ENCODE peak calls at places on chromosome 2, in six cellular contexts. V is AG10803, Z is fibroblast of mammary gland, U is cardiac fibroblast, D is mesothelial cell of epicardium, Q is fibroblast of lung. E is an unnamed sample.

GRCh38 chr2:101770672-101771071 is 73.2 kb downstream of the MAP4K4 start:
- DNase-seq in V (peak), Z (peak), U (peak), D (no peak), Q (peak), E (peak)

GRCh38 chr2:62489162-62489561 is 16.8 kb downstream of the TMEM17 start:
- DNase-seq in V (peak), Z (peak), U (peak), D (no peak), Q (peak), E (peak)

GRCh38 chr2:216987176-216987809 is 127.4 kb upstream of the TNP1 start:
- DNase-seq in V (peak), Z (peak), U (no peak), D (no peak), Q (no peak), E (no peak)

GRCh38 chr2:85659324-85659981 is 8.5 kb downstream of the SFTPB start:
- DNase-seq in V (no peak), Z (no peak), U (no peak), D (no peak), Q (no peak), E (no peak)

GRCh38 chr2:242038166-242038927 is 168.8 kb downstream of the RTP5 start:
- DNase-seq in V (no peak), Z (no peak), U (no peak), D (no peak), Q (no peak), E (no peak)

GRCh38 chr2:62774555-62775366 is 69.2 kb downstream of the EHBP1 start:
- DNase-seq in V (peak), Z (peak), U (peak), D (no peak), Q (peak), E (peak)

GRCh38 chr2:82215212-82215611 is 1910.7 kb upstream of the LRRTM1 start:
- DNase-seq in V (no peak), Z (no peak), U (no peak), D (no peak), Q (no peak), E (no peak)

GRCh38 chr2:66534461-66534860 is 99.5 kb downstream of the MEIS1 start:
- DNase-seq in V (no peak), Z (no peak), U (no peak), D (no peak), Q (peak), E (no peak)

GRCh38 chr2:130834091-130834922 is 2.4 kb upstream of the ARHGEF4 start:
- DNase-seq in V (no peak), Z (peak), U (peak), D (no peak), Q (peak), E (peak)

GRCh38 chr2:39227628-39228412 is 15.9 kb downstream of the CDKL4 start:
- DNase-seq in V (peak), Z (peak), U (peak), D (peak), Q (peak), E (peak)

GRCh38 chr2:241073166-241074064 is 28.7 kb downstream of the MTERF4 start:
- DNase-seq in V (no peak), Z (no peak), U (no peak), D (no peak), Q (no peak), E (no peak)

GRCh38 chr2:70994445-70995226 is at the start of gene TEX261:
- DNase-seq in V (peak), Z (peak), U (peak), D (peak), Q (peak), E (peak)

GRCh38 chr2:235468978-235469694 is 24.7 kb upstream of the AGAP1 start:
- DNase-seq in V (peak), Z (peak), U (peak), D (no peak), Q (peak), E (peak)

GRCh38 chr2:48714240-48714639 is 41.3 kb downstream of the LHCGR start:
- DNase-seq in V (peak), Z (peak), U (peak), D (no peak), Q (peak), E (peak)

GRCh38 chr2:101400048-101400447 is 12.7 kb upstream of the CREG2 start:
- DNase-seq in V (no peak), Z (peak), U (no peak), D (no peak), Q (peak), E (peak)

GRCh38 chr2:67772216-67773180 is 290.3 kb downstream of the C1D start:
- DNase-seq in V (no peak), Z (peak), U (no peak), D (no peak), Q (no peak), E (no peak)

GRCh38 chr2:212173771-212174510 is 364.7 kb downstream of the ERBB4 start:
- DNase-seq in V (no peak), Z (no peak), U (peak), D (no peak), Q (no peak), E (peak)

GRCh38 chr2:44004735-44005602 is 9.2 kb upstream of the LRPPRC start:
- DNase-seq in V (peak), Z (peak), U (peak), D (no peak), Q (peak), E (no peak)

GRCh38 chr2:119522561-119523110 is 1.6 kb downstream of the SCTR start:
- DNase-seq in V (no peak), Z (no peak), U (no peak), D (no peak), Q (no peak), E (no peak)

GRCh38 chr2:85537600-85538506 is 1.1 kb upstream of the MAT2A start:
- DNase-seq in V (peak), Z (peak), U (peak), D (peak), Q (peak), E (peak)

GRCh38 chr2:1681017-1681318 is 63.3 kb downstream of the PXDN start:
- DNase-seq in V (no peak), Z (no peak), U (no peak), D (no peak), Q (no peak), E (no peak)

GRCh38 chr2:236360486-236360885 is 96.3 kb upstream of the ASB18 start:
- DNase-seq in V (no peak), Z (no peak), U (no peak), D (no peak), Q (peak), E (peak)

GRCh38 chr2:55616509-55617159 is 788 bp downstream of the PPP4R3B start:
- DNase-seq in V (peak), Z (peak), U (peak), D (no peak), Q (peak), E (peak)

GRCh38 chr2:127651987-127652550 is 6.1 kb downstream of the GPR17 start:
- DNase-seq in V (no peak), Z (peak), U (no peak), D (no peak), Q (no peak), E (no peak)

GRCh38 chr2:13768274-13768673 is 864.2 kb upstream of the LRATD1 start:
- DNase-seq in V (no peak), Z (no peak), U (no peak), D (no peak), Q (no peak), E (no peak)

GRCh38 chr2:127637725-127638252 is 8.2 kb upstream of the GPR17 start:
- DNase-seq in V (peak), Z (peak), U (peak), D (no peak), Q (peak), E (peak)

GRCh38 chr2:168188011-168188410 is 59.4 kb downstream of the STK39 start:
- DNase-seq in V (no peak), Z (no peak), U (no peak), D (no peak), Q (no peak), E (no peak)

GRCh38 chr2:37654932-37655331 is 16.5 kb downstream of the CDC42EP3 start:
- DNase-seq in V (no peak), Z (no peak), U (peak), D (no peak), Q (peak), E (peak)

GRCh38 chr2:172249336-172249735 is 146.6 kb upstream of the DLX2 start:
- DNase-seq in V (no peak), Z (peak), U (peak), D (no peak), Q (peak), E (no peak)

GRCh38 chr2:231187736-231188505 is 10.5 kb upstream of the ARMC9 start:
- DNase-seq in V (peak), Z (peak), U (peak), D (no peak), Q (peak), E (peak)

GRCh38 chr2:11967946-11968465 is 221.6 kb downstream of the LPIN1 start:
- DNase-seq in V (peak), Z (peak), U (peak), D (peak), Q (peak), E (peak)

GRCh38 chr2:7037340-7038333 is 120.4 kb downstream of the RNF144A start:
- DNase-seq in V (peak), Z (peak), U (peak), D (peak), Q (peak), E (peak)

GRCh38 chr2:157261199-157261782 is 3.8 kb downstream of the GALNT5 start:
- DNase-seq in V (peak), Z (peak), U (peak), D (no peak), Q (peak), E (peak)

GRCh38 chr2:48767330-48767729 is 11.8 kb upstream of the LHCGR start:
- DNase-seq in V (no peak), Z (no peak), U (no peak), D (no peak), Q (no peak), E (no peak)

GRCh38 chr2:95149397-95149984 is 10.2 kb downstream of the ZNF514 start:
- DNase-seq in V (no peak), Z (peak), U (peak), D (no peak), Q (peak), E (peak)

GRCh38 chr2:100893753-100894530 is 74.0 kb downstream of the NPAS2 start:
- DNase-seq in V (no peak), Z (no peak), U (peak), D (no peak), Q (peak), E (no peak)

GRCh38 chr2:58862234-58862633 is 621.1 kb upstream of the FANCL start:
- DNase-seq in V (no peak), Z (no peak), U (no peak), D (no peak), Q (no peak), E (no peak)

GRCh38 chr2:180376076-180376475 is 369.0 kb upstream of the CWC22 start:
- DNase-seq in V (no peak), Z (peak), U (peak), D (no peak), Q (no peak), E (peak)

GRCh38 chr2:67845557-67846114 is 217.2 kb downstream of the C1D start:
- DNase-seq in V (no peak), Z (no peak), U (no peak), D (no peak), Q (peak), E (peak)

GRCh38 chr2:208488668-208489564 is 82.3 kb downstream of the PTH2R start:
- DNase-seq in V (no peak), Z (no peak), U (no peak), D (no peak), Q (no peak), E (no peak)

GRCh38 chr2:10022041-10022421 is 21.3 kb upstream of the KLF11 start:
- DNase-seq in V (no peak), Z (no peak), U (no peak), D (no peak), Q (no peak), E (no peak)

GRCh38 chr2:10022464-10022863 is 20.9 kb upstream of the KLF11 start:
- DNase-seq in V (no peak), Z (no peak), U (no peak), D (no peak), Q (no peak), E (no peak)

GRCh38 chr2:10019174-10019971 is 24.0 kb upstream of the KLF11 start:
- DNase-seq in V (peak), Z (peak), U (no peak), D (no peak), Q (no peak), E (no peak)

GRCh38 chr2:10017313-10017941 is 25.9 kb upstream of the KLF11 start:
- DNase-seq in V (no peak), Z (no peak), U (no peak), D (no peak), Q (no peak), E (no peak)

DNA sequence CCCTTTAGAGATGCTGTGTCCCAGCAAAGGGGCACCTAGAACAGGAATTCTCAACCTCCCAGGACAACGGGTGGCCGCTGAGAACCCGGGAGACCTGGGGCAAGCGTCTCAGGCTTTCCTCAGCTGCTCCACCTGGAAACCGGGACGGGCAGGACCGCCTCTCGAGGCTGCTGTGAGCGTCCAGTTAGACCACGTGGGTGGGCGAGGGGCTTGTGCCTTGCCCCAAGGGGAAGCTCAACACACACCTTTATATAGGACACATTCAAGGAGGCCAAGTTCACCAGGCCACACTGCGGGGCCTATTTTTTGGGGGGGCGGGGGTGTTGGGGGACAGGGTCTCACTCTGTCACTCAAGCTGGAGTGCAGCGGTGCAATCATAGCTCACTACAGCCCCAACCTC is 23.3 kb upstream of the KLF11 start:
- DNase-seq in V (no peak), Z (no peak), U (no peak), D (no peak), Q (no peak), E (no peak)
- TF ChIP-seq CTCF in V (no peak), Z (no peak), U (no peak), D (no peak), Q (no peak), E (no peak)

GRCh38 chr2:72124391-72124790 is 23.3 kb downstream of the CYP26B1 start:
- DNase-seq in V (peak), Z (no peak), U (no peak), D (no peak), Q (peak), E (no peak)
- TF ChIP-seq CTCF in V (no peak), Z (no peak), U (no peak), D (no peak), Q (no peak), E (no peak)

GRCh38 chr2:223957092-223957851 is at the start of gene MRPL44:
- DNase-seq in V (peak), Z (peak), U (peak), D (peak), Q (peak), E (peak)
- TF ChIP-seq CTCF in V (peak), Z (no peak), U (no peak), D (no peak), Q (no peak), E (no peak)

DNA sequence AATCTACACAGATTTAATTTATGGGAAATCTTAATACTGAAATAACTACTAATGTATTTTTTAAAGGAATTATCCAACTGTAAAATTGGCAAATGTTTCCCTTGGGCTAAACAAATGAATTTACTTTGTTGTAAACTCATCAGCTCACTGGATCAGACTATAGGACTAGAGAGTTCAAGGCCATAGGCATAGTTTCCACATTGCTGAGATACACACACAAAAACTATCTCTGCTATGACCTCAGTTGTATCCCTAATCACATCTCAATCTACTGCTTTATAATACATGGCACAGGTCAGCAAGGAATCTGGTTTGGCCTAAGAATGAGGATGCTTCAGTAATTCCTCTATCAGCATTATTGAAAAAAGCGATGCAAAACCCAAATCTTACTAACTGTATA is 101.1 kb upstream of the SLC39A10 start:
- DNase-seq in V (no peak), Z (no peak), U (no peak), D (no peak), Q (no peak), E (no peak)
- TF ChIP-seq CTCF in V (no peak), Z (no peak), U (no peak), D (no peak), Q (no peak), E (no peak)

DNA sequence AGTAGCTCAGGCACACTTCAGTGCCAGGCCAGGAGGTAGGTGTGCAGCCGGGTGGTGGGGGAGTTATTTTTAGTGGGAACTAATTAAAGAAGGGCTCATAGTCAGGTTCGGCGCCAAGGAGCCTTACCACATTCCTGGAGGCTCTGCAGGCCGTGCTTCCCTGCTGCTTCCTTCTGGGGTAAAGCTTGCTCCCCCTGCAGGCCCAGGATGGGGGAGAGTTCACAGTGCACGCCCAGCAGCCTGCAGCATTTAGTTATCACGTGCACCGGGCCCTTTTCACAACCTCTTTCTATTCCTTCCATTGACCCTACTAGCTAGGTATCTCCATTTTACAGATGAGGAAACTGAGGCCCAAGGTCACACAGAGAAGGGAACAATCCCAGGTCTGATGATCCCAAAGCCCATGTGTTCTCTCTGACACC is 2.5 kb downstream of the KCNF1 start:
- DNase-seq in V (no peak), Z (no peak), U (no peak), D (no peak), Q (peak), E (peak)
- TF ChIP-seq CTCF in V (no peak), Z (peak), U (no peak), D (no peak), Q (peak), E (peak)

DNA sequence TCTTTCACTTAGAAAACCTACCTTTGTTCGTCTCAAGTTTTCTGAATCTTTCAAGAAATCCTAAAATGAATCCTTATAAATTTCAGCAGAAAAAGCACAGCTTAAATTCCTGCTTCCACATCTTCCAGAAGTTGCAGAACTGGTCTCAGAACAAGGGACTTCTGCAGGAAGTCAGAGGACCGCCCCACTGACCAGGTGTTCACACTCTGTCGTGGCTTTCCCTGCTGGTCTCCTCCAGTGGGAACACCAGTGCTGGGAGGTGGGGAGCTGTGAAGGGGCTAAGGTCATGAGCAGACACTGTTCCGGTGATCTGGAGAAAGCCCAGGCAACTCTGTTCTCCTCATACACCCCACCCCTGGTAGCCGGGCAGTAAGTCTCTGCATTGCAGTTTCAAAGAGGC is 3.5 kb downstream of the FAM110C start:
- DNase-seq in V (no peak), Z (no peak), U (no peak), D (no peak), Q (no peak), E (no peak)
- TF ChIP-seq CTCF in V (no peak), Z (no peak), U (no peak), D (no peak), Q (no peak), E (no peak)